ENCODE peak calls at places on chromosomes 16 and 17, in eight cellular contexts. D is right lobe of liver, K is A549, Z is heart left ventricle, Y is spleen, S is IMR-90, I is stomach, W is esophagus squamous epithelium. J is an unnamed sample.

GRCh38 chr16:28103516-28104170 is 40.1 kb upstream of the GSG1L start:
- DNase-seq in D (no peak), K (no peak), Z (no peak), Y (peak; percentile 59), S (no peak), I (no peak), W (no peak), J (no peak)

GRCh38 chr17:1197781-1198490 is 18.2 kb upstream of the ABR start:
- DNase-seq in D (peak; percentile 74), K (no peak), Z (peak; percentile 86), Y (peak; percentile 94), S (no peak), I (peak; percentile 69), W (peak; percentile 61), J (peak; percentile 82)

GRCh38 chr17:14942511-14943185 is 322.5 kb downstream of the PMP22 start:
- DNase-seq in D (no peak), K (peak; percentile 11), Z (no peak), Y (no peak), S (no peak), I (no peak), W (no peak), J (no peak)

GRCh38 chr17:49522329-49522890 is 27.3 kb downstream of the NGFR start:
- DNase-seq in D (no peak), K (no peak), Z (no peak), Y (peak; percentile 56), S (no peak), I (no peak), W (no peak), J (no peak)

GRCh38 chr16:75256871-75257343 is 5.5 kb upstream of the BCAR1 start:
- DNase-seq in D (no peak), K (no peak), Z (no peak), Y (no peak), S (peak; percentile 62), I (peak; percentile 32), W (no peak), J (peak; percentile 46)

GRCh38 chr17:79188048-79188447 is 113.4 kb downstream of the ENGASE start:
- DNase-seq in D (no peak), K (peak; percentile 50), Z (no peak), Y (no peak), S (no peak), I (no peak), W (no peak), J (no peak)

GRCh38 chr17:28482551-28483199 is 9.2 kb downstream of the SLC13A2 start:
- DNase-seq in D (no peak), K (no peak), Z (no peak), Y (no peak), S (no peak), I (peak; percentile 59), W (no peak), J (peak; percentile 87)

GRCh38 chr17:68425979-68426378 is 31.3 kb downstream of the WIPI1 start:
- DNase-seq in D (no peak), K (no peak), Z (no peak), Y (no peak), S (no peak), I (no peak), W (no peak), J (no peak)

GRCh38 chr17:32335046-32335445 is 6.9 kb downstream of the C17orf75 start:
- DNase-seq in D (no peak), K (no peak), Z (no peak), Y (no peak), S (no peak), I (no peak), W (no peak), J (no peak)

GRCh38 chr16:87350681-87351319 is 32.8 kb downstream of the FBXO31 start:
- DNase-seq in D (no peak), K (no peak), Z (no peak), Y (no peak), S (peak; percentile 43), I (no peak), W (no peak), J (no peak)

GRCh38 chr17:2239882-2240430 is 63.6 kb downstream of the SMG6 start:
- DNase-seq in D (no peak), K (peak; percentile 34), Z (peak; percentile 69), Y (no peak), S (peak; percentile 96), I (peak; percentile 33), W (no peak), J (peak; percentile 60)

GRCh38 chr16:1152651-1153259 is at the start of gene CACNA1H:
- DNase-seq in D (no peak), K (no peak), Z (no peak), Y (no peak), S (no peak), I (no peak), W (no peak), J (no peak)

GRCh38 chr16:11312718-11313492 is 31.8 kb upstream of the PRM1 start:
- DNase-seq in D (no peak), K (peak; percentile 31), Z (no peak), Y (no peak), S (peak; percentile 78), I (peak; percentile 59), W (no peak), J (peak; percentile 64)

GRCh38 chr16:30030011-30030685 is 923 bp downstream of the TLCD3B start:
- DNase-seq in D (no peak), K (no peak), Z (no peak), Y (no peak), S (no peak), I (no peak), W (no peak), J (no peak)

GRCh38 chr17:58488428-58488890 is 251 bp upstream of the HSF5 start:
- DNase-seq in D (no peak), K (no peak), Z (no peak), Y (no peak), S (no peak), I (no peak), W (no peak), J (no peak)

GRCh38 chr16:65384441-65384840 is 262.6 kb upstream of the CDH11 start:
- DNase-seq in D (no peak), K (no peak), Z (no peak), Y (no peak), S (no peak), I (no peak), W (no peak), J (no peak)

GRCh38 chr16:22386976-22387375 is 12.6 kb upstream of the CDR2 start:
- DNase-seq in D (no peak), K (no peak), Z (no peak), Y (no peak), S (peak; percentile 95), I (no peak), W (no peak), J (no peak)

GRCh38 chr16:73062640-73063283 is 14.8 kb upstream of the ZFHX3 start:
- DNase-seq in D (no peak), K (no peak), Z (peak; percentile 34), Y (no peak), S (no peak), I (no peak), W (no peak), J (no peak)

GRCh38 chr17:75515229-75515522 is 161 bp downstream of the CASKIN2 start:
- DNase-seq in D (no peak), K (no peak), Z (no peak), Y (no peak), S (no peak), I (no peak), W (no peak), J (no peak)
- TF ChIP-seq POLR2A in D (peak; percentile 22), K (peak; percentile 32), Z (no peak), Y (no peak), S (no peak), I (no peak), W (peak; percentile 28), J (no peak)

GRCh38 chr16:13938480-13938879 is 18.5 kb downstream of the ERCC4 start:
- DNase-seq in D (no peak), K (no peak), Z (no peak), Y (no peak), S (no peak), I (no peak), W (no peak), J (no peak)

GRCh38 chr16:13939821-13940220 is 19.9 kb downstream of the ERCC4 start:
- DNase-seq in D (no peak), K (no peak), Z (no peak), Y (no peak), S (peak; percentile 34), I (no peak), W (no peak), J (no peak)

GRCh38 chr16:13935408-13935807 is 15.5 kb downstream of the ERCC4 start:
- DNase-seq in D (no peak), K (peak; percentile 30), Z (no peak), Y (no peak), S (no peak), I (no peak), W (no peak), J (no peak)

GRCh38 chr16:13936596-13937081 is 16.7 kb downstream of the ERCC4 start:
- DNase-seq in D (peak; percentile 81), K (peak; percentile 78), Z (no peak), Y (no peak), S (peak; percentile 69), I (no peak), W (no peak), J (no peak)

DNA sequence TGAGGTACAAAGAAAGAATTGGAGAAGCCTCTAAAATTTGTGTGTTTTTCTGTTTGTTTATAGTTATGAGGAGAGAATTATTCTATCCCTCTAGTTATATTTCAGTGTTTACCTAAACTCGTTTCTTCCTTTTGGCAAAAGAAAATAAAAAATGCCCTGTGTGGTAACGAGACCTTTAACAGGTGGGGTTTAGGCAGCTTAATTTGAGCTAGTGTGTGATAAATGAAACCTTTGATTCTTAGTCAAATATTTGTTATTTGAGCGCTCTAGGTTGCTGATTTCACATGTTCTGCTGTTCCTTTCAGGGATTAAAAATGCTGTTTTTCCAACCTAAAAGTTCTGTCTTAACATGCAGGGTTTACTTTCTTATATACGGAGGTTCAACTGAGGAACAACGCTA is 17.5 kb downstream of the ERCC4 start:
- DNase-seq in D (no peak), K (no peak), Z (no peak), Y (no peak), S (no peak), I (no peak), W (no peak), J (no peak)
- H3K27ac ChIP-seq in D (peak overlapping the region; percentile 25), K (peak overlapping the region; percentile 79), Z (no peak overlapping the region), Y (no peak overlapping the region), S (no peak overlapping the region), I (no peak overlapping the region), W (no peak overlapping the region), J (no peak overlapping the region)

GRCh38 chr17:81420769-81421462 is 25.7 kb downstream of the BAHCC1 start:
- DNase-seq in D (no peak), K (no peak), Z (peak; percentile 78), Y (no peak), S (peak; percentile 49), I (peak; percentile 82), W (no peak), J (no peak)
- H3K4me1 ChIP-seq in D (no peaks in the 10 kb centered on the region), K (peaks cover 78% of the 10 kb centered on the region), Z (peaks cover 68% of the 10 kb centered on the region), Y (peaks cover 15% of the 10 kb centered on the region), S (peaks cover 54% of the 10 kb centered on the region), I (peaks cover 74% of the 10 kb centered on the region), W (peaks cover 76% of the 10 kb centered on the region), J (peaks cover 35% of the 10 kb centered on the region)

DNA sequence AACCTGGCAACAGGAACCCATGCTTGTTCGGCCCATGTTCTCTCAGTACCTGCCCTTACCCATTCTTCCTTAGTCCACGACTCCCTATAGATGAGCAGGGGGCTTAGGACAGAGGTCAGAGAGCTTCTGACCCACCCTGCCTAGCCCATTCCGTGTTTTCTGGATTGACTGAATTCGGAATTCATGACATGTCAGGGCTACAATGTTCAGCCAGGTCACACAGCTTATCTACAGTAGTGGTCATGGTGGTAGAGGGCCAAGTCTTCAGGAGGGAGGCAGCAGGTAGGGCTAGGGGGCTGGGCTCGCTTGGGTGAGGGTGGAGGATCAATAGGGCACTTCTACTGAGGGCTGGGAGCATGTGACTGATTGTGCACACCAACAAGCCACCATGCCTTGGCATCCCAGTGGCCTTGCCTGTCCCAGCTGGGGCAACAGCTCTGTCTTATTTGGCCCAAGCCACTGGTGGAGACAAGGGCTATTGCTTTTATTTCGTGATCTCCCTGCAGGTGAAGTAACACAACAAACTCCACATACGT is 3.1 kb downstream of the HEXIM2 start:
- DNase-seq in D (no peak), K (no peak), Z (no peak), Y (peak; percentile 59), S (no peak), I (no peak), W (no peak), J (no peak)
- TF ChIP-seq POLR2A in D (no peak), K (no peak), Z (no peak), Y (no peak), S (no peak), I (no peak), W (no peak), J (no peak)